ENCODE peak calls at places on chromosomes 3 and 15, in four cellular contexts. J is ovary; Q is stimulated activated CD8-positive, alpha-beta memory T cell treated with anti-CD3 and anti-CD28 coated beads, Interleukin-2, amount 100 ng/mL, for 1 hour; R is psoas muscle. P is an unnamed sample.

GRCh38 chr15:89500397-89501270 is 4.3 kb upstream of the RHCG start:
- DNase-seq in Q (no peak), J (no peak), R (no peak), P (no peak)

GRCh38 chr3:127940116-127940515 is 25.1 kb downstream of the KBTBD12 start:
- DNase-seq in J (no peak), R (no peak), Q (no peak), P (no peak)

GRCh38 chr15:26201177-26201858 is 338.2 kb upstream of the ATP10A start:
- DNase-seq in Q (no peak), J (no peak), R (no peak), P (no peak)

GRCh38 chr3:194030372-194030771 is 105.6 kb upstream of the HES1 start:
- DNase-seq in Q (no peak), J (no peak), R (no peak), P (no peak)

GRCh38 chr15:75031773-75032302 is 8.4 kb downstream of the PPCDC start:
- DNase-seq in Q (no peak), J (no peak), R (no peak), P (no peak)

GRCh38 chr3:62670351-62670750 is 204.9 kb downstream of the CADPS start:
- DNase-seq in J (no peak), Q (no peak), R (no peak), P (no peak)

GRCh38 chr3:51538115-51538458 is 432 bp upstream of the RAD54L2 start:
- DNase-seq in Q (no peak), R (no peak), J (no peak), P (no peak)

GRCh38 chr3:25572336-25572735 is 92.4 kb downstream of the TOP2B start:
- DNase-seq in R (no peak), Q (no peak), J (no peak), P (no peak)

GRCh38 chr3:151604941-151605340 is 128.8 kb upstream of the AADACL2 start:
- DNase-seq in J (no peak), Q (no peak), R (no peak), P (no peak)

GRCh38 chr15:49423906-49424520 is 971 bp downstream of the FGF7 start:
- DNase-seq in Q (no peak), R (no peak), J (no peak), P (no peak)

GRCh38 chr15:98155356-98155755 is 194.9 kb downstream of the ARRDC4 start:
- DNase-seq in R (no peak), Q (no peak), J (no peak), P (no peak)

GRCh38 chr3:14124223-14124614 is 451 bp downstream of the CHCHD4 start:
- DNase-seq in R (peak; percentile 86), Q (peak; percentile 25), J (peak; percentile 69), P (peak; percentile 75)

GRCh38 chr3:129552287-129553050 is 9.5 kb downstream of the H1-8 start:
- DNase-seq in R (peak; percentile 32), J (no peak), Q (no peak), P (no peak)

GRCh38 chr3:127908202-127908601 is 6.8 kb upstream of the KBTBD12 start:
- DNase-seq in R (no peak), J (no peak), Q (no peak), P (no peak)

GRCh38 chr3:168817177-168817576 is 721.5 kb upstream of the GOLIM4 start:
- DNase-seq in R (no peak), J (no peak), Q (no peak), P (no peak)

GRCh38 chr15:40795019-40795418 is 11.9 kb upstream of the ZFYVE19 start:
- DNase-seq in Q (no peak), R (peak; percentile 21), J (no peak), P (no peak)